ENCODE peak calls at places on chromosome 16, in four cellular contexts. X, I, H and M are unnamed samples.

GRCh38 chr16:4647661-4647965 is 23.0 kb downstream of the MGRN1 start:
- DNase-seq in H (no peak), X (no peak), I (no peak), M (no peak)

GRCh38 chr16:2689968-2690830 is 7.9 kb downstream of the KCTD5 start:
- DNase-seq in I (peak), X (no peak), H (no peak), M (peak)

GRCh38 chr16:73735018-73735417 is 561.6 kb upstream of the PSMD7 start:
- DNase-seq in I (no peak), H (peak), X (no peak), M (no peak)

GRCh38 chr16:49857423-49858181 is 1.7 kb upstream of the ZNF423 start:
- DNase-seq in X (peak), I (peak), H (peak), M (peak)

GRCh38 chr16:1550061-1550460 is 16.6 kb downstream of the TMEM204 start:
- DNase-seq in X (no peak), I (no peak), H (no peak), M (no peak)

GRCh38 chr16:64736887-64737286 is 385.0 kb downstream of the CDH11 start:
- DNase-seq in H (no peak), I (no peak), X (no peak), M (no peak)

GRCh38 chr16:83011939-83012338 is 385.2 kb downstream of the CDH13 start:
- DNase-seq in H (no peak), I (no peak), X (no peak), M (no peak)

GRCh38 chr16:14527411-14528044 is 102.5 kb downstream of the PARN start:
- DNase-seq in X (no peak), H (no peak), I (no peak), M (no peak)

GRCh38 chr16:49859139-49859947 is 3.4 kb upstream of the ZNF423 start:
- DNase-seq in I (no peak), H (no peak), X (peak), M (peak)

GRCh38 chr16:65909310-65910050 is 457.0 kb upstream of the CDH5 start:
- DNase-seq in X (no peak), I (no peak), H (peak), M (no peak)

GRCh38 chr16:86096850-86097249 is 197.9 kb downstream of the IRF8 start:
- DNase-seq in H (no peak), I (no peak), X (no peak), M (no peak)

GRCh38 chr16:24539850-24540484 is 601 bp downstream of the RBBP6 start:
- DNase-seq in I (no peak), H (no peak), X (no peak), M (no peak)

GRCh38 chr16:85366031-85366763 is 246.9 kb upstream of the GSE1 start:
- DNase-seq in H (no peak), I (peak), X (peak), M (no peak)

GRCh38 chr16:4846503-4846900 is 586 bp downstream of the GLYR1 start:
- DNase-seq in H (peak), I (peak), X (peak), M (peak)

GRCh38 chr16:19167710-19168172 is 299 bp upstream of the SYT17 start:
- DNase-seq in H (peak), X (peak), I (peak), M (peak)

GRCh38 chr16:56990407-56991286 is 1.3 kb downstream of the NLRC5 start:
- DNase-seq in I (no peak), H (no peak), X (no peak), M (no peak)

GRCh38 chr16:61007694-61008093 is 1028.5 kb downstream of the CDH8 start:
- DNase-seq in I (no peak), X (no peak), H (peak), M (no peak)

GRCh38 chr16:17070882-17071592 is 399.7 kb downstream of the XYLT1 start:
- DNase-seq in I (no peak), H (no peak), X (peak), M (peak)

GRCh38 chr16:75024182-75024581 is 25.4 kb downstream of the ZNRF1 start:
- DNase-seq in H (no peak), X (no peak), I (no peak), M (no peak)

GRCh38 chr16:75011634-75012307 is 12.9 kb downstream of the ZNRF1 start:
- DNase-seq in I (no peak), X (no peak), H (no peak), M (peak)

GRCh38 chr16:23330583-23331249 is 28.6 kb downstream of the SCNN1B start:
- DNase-seq in X (no peak), H (no peak), I (peak), M (no peak)

GRCh38 chr16:67407788-67408452 is 8.4 kb downstream of the ZDHHC1 start:
- DNase-seq in H (no peak), X (no peak), I (no peak), M (no peak)

GRCh38 chr16:23509763-23510153 is 536 bp downstream of the GGA2 start:
- DNase-seq in H (no peak), X (peak), I (no peak), M (no peak)

GRCh38 chr16:68902376-68903345 is 59.3 kb downstream of the TANGO6 start:
- DNase-seq in X (peak), I (peak), H (peak), M (peak)

GRCh38 chr16:4257646-4258556 is 14.9 kb downstream of the TFAP4 start:
- DNase-seq in I (no peak), H (no peak), X (no peak), M (no peak)

GRCh38 chr16:68068926-68069325 is 16.2 kb upstream of the NFATC3 start:
- DNase-seq in I (no peak), H (no peak), X (no peak), M (no peak)

GRCh38 chr16:23597003-23597756 is 1.1 kb upstream of the NDUFAB1 start:
- DNase-seq in I (peak), H (peak), X (peak), M (peak)

DNA sequence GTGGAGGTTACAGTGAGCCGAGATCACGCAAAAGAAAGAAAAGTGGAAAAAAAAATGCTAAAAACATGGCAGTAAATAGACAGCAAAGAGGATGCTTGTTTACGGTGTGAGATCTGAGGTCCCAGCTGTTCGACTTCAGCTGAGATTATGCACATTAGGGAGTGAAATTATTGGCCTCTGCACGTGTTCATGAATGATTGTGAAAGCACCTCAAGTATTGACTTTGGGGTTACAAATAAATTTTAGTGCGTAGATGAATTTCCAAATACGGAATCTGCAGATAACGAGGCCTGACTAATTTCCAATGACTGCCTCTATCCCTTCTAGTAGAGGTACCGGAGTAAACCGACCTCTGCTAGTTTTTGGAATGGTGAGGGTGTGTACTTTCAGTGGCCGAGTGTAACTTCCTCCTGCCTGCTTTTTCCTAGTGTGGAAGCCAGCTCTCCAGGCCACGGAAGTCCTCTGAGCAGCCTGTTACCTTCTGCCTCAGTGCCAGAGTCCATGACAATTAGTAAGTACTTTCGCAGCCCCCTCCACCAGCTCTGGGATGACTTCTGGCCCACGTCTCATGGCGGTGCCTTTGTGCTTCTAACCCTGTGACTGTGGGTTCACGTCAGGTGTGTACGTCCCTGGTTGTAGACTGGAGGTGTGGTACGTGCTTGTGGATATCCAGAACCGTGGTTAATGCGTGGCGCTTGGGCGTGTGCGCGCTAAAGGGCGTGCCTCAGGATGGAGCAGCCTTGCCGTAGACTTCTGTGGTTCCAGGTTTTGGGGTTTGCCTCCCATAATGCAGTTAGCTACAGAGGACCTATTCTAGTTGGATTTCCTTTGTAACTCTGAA is 102.1 kb downstream of the SNX29 start:
- DNase-seq in I (no peak), H (no peak), X (no peak), M (no peak)
- TF ChIP-seq FOXJ3 in I (no peak), H (no peak), X (no peak), M (no peak)

GRCh38 chr16:21184834-21185233 is 26.4 kb downstream of the LDAF1 start:
- DNase-seq in X (no peak), I (no peak), H (no peak), M (no peak)
- TF ChIP-seq FOXJ3 in X (no peak), I (no peak), H (no peak), M (no peak)

GRCh38 chr16:200388-200787 is 20.1 kb downstream of the HBQ1 start:
- DNase-seq in I (no peak), X (no peak), H (no peak), M (no peak)
- TF ChIP-seq FOXJ3 in I (no peak), X (no peak), H (no peak), M (no peak)

GRCh38 chr16:72123426-72123825 is 29.8 kb downstream of the DHX38 start:
- DNase-seq in X (no peak), I (no peak), H (no peak), M (no peak)

GRCh38 chr16:72122916-72123315 is 29.3 kb downstream of the DHX38 start:
- DNase-seq in H (no peak), I (no peak), X (no peak), M (no peak)

GRCh38 chr16:72124148-72124547 is 30.5 kb downstream of the DHX38 start:
- DNase-seq in H (no peak), X (no peak), I (no peak), M (no peak)

GRCh38 chr16:72120026-72120425 is 26.4 kb downstream of the DHX38 start:
- DNase-seq in H (no peak), X (no peak), I (no peak), M (no peak)

GRCh38 chr16:72122308-72122707 is 28.7 kb downstream of the DHX38 start:
- DNase-seq in I (no peak), X (no peak), H (no peak), M (no peak)
- TF ChIP-seq FOXJ3 in I (no peak), X (no peak), H (no peak), M (no peak)

GRCh38 chr16:70430667-70431536 is 8.0 kb downstream of the ST3GAL2 start:
- DNase-seq in I (no peak), H (peak), X (no peak), M (peak)

GRCh38 chr16:70432304-70432799 is 6.5 kb downstream of the ST3GAL2 start:
- DNase-seq in H (no peak), I (no peak), X (no peak), M (no peak)

GRCh38 chr16:70434489-70435260 is 4.2 kb downstream of the ST3GAL2 start:
- DNase-seq in I (no peak), H (no peak), X (no peak), M (no peak)

GRCh38 chr16:70432800-70433455 is 6.0 kb downstream of the ST3GAL2 start:
- DNase-seq in I (peak), X (no peak), H (no peak), M (no peak)

GRCh38 chr16:70433456-70434103 is 5.3 kb downstream of the ST3GAL2 start:
- DNase-seq in X (no peak), H (no peak), I (peak), M (no peak)
- TF ChIP-seq FOXJ3 in X (no peak), H (no peak), I (no peak), M (no peak)

DNA sequence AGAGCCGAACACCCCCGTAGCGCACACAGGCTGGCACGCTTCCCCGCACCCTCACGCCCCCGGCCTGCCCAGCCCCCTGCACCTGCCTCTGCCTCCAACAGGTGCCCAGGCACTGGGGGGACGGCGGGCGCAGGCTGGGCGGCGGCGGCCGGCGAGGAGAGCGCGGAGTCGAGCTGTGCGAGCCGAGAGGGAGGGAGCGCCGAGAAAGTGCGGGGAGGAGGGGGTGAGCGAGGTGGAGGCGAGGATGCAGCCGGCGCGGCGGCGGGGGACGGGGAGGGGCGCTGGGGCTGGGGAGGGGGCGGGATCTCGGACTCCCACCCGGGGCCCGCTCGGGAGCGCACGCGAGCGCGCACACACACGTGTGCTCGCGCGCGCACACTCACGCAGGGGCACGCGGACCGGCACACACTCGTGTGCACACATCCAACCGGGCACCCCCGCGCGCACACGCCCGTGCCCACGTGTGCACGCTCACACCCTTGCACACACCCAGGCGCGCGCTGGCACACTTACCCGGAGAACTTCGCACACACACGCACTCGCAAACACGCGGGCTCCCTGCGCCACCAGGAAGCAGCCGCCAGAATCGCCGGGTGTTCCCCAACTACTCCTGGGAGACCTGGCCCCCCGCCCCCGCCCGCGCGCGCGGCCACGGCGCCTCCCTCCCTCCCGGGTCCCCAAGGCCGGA is at the start of gene DOC2A:
- DNase-seq in I (peak), X (peak), H (no peak), M (no peak)
- TF ChIP-seq FOXJ3 in I (no peak), X (no peak), H (no peak), M (no peak)

DNA sequence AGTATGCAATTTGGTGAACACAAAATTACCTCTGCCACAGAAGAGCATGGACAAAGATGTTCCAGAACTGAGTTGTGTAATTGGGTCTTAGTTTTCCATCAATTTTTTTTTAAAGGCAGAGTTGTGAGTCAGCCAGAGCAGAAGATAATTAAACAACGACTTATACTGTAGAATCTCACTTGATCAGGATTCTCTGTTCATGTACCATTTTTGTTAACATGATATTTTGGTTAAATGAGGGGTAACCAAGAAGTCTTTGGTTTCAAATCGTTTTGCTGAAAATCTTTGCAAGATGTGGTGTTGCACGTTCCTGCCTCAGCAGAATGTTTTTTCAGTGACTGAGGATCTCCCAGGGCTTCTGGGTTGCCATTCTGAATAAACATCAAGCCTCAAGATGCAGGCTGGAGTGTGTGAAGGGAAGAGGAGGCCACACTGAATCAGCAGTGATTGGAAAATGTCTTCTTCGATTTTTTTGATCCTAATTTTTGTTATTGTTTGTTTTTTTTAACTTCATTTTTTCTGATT is 232.6 kb upstream of the IRX3 start:
- DNase-seq in H (no peak), I (no peak), X (no peak), M (no peak)
- TF ChIP-seq FOXJ3 in H (no peak), I (no peak), X (no peak), M (no peak)

DNA sequence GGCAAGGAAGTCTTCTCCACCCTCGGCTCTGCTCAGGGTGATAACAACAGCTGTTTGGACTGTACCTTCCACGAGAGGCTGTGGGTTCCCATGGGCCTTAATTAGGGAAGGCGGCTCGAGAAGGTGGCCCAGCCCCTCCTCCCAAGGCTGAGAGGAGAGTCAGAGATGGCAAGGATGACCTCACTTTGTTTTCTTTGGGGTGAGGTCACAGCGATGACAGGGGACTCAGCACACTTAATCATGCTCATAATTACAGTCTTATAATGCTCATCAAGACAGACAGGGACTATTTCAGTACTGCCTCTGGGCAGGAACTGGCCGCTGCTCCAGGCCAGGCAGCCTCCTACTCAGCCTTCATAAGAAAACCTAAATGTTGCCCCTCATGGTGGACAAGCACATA is 19.7 kb downstream of the WFDC1 start:
- DNase-seq in X (no peak), H (no peak), I (no peak), M (no peak)
- TF ChIP-seq FOXJ3 in X (no peak), H (no peak), I (no peak), M (no peak)